ENCODE peak calls at places on chromosomes 2 and 18, in four cellular contexts. G is activated CD8-positive, alpha-beta memory T cell treated with anti-CD3 and anti-CD28 coated beads, Interleukin-2, amount 50 U/mL, for 48 hours; S is T-helper 9 cell; W is AG08395. R is an unnamed sample.

GRCh38 chr2:43605079-43605655 is 9.3 kb upstream of the THADA start:
- DNase-seq in G (no peak), S (no peak), W (peak; percentile 70), R (no peak)

GRCh38 chr2:39094717-39095363 is 26.0 kb downstream of the SOS1 start:
- DNase-seq in G (no peak), S (no peak), W (peak; percentile 41), R (no peak)

GRCh38 chr18:23422751-23423418 is 30.2 kb upstream of the RIOK3 start:
- DNase-seq in G (no peak), S (no peak), W (peak; percentile 83), R (no peak)

GRCh38 chr18:9787716-9788115 is 79.6 kb downstream of the RAB31 start:
- DNase-seq in G (no peak), S (no peak), W (no peak), R (no peak)

GRCh38 chr2:191696960-191697359 is 19.0 kb downstream of the NABP1 start:
- DNase-seq in G (no peak), S (no peak), W (no peak), R (no peak)

GRCh38 chr2:209577376-209578357 is 153.8 kb downstream of the MAP2 start:
- DNase-seq in G (no peak), S (no peak), W (peak; percentile 9), R (no peak)

GRCh38 chr2:73112026-73112912 is 479 bp downstream of the RAB11FIP5 start:
- DNase-seq in G (peak; percentile 65), S (peak; percentile 24), W (peak; percentile 19), R (peak; percentile 54)

GRCh38 chr2:234980476-234981187 is 28.8 kb downstream of the SH3BP4 start:
- DNase-seq in G (no peak), S (no peak), W (no peak), R (no peak)

GRCh38 chr18:45993441-45993840 is 26.3 kb upstream of the EPG5 start:
- DNase-seq in G (no peak), S (no peak), W (peak; percentile 83), R (no peak)

GRCh38 chr2:120498576-120499394 is 152.8 kb downstream of the INHBB start:
- DNase-seq in G (no peak), S (no peak), W (no peak), R (no peak)

GRCh38 chr18:46411862-46412690 is 244.9 kb downstream of the LOXHD1 start:
- DNase-seq in G (no peak), S (no peak), W (no peak), R (no peak)

GRCh38 chr2:112607680-112608438 is 23.4 kb downstream of the CHCHD5 start:
- DNase-seq in G (no peak), S (no peak), W (no peak), R (no peak)

GRCh38 chr18:49846263-49846662 is 32.9 kb upstream of the ACAA2 start:
- DNase-seq in G (no peak), S (no peak), W (peak; percentile 75), R (no peak)